ENCODE peak calls at places on chromosomes 7 and 10, in four cellular contexts. Z, X, L and D are unnamed samples.

GRCh38 chr7:380724-381210 is 90.8 kb downstream of the FOXL3 start:
- DNase-seq in Z (no peak), X (peak; percentile 31), L (no peak), D (peak; percentile 12)

GRCh38 chr7:45691155-45691656 is 117.0 kb downstream of the ADCY1 start:
- DNase-seq in Z (no peak), X (no peak), L (no peak), D (no peak)

GRCh38 chr7:130008941-130009847 is 42.0 kb downstream of the ZC3HC1 start:
- DNase-seq in Z (no peak), X (no peak), L (no peak), D (no peak)

GRCh38 chr10:86968271-86968993 is at the start of gene ADIRF:
- DNase-seq in Z (peak; percentile 19), X (peak; percentile 24), L (peak; percentile 14), D (no peak)

GRCh38 chr7:69318794-69319193 is 279.5 kb upstream of the AUTS2 start:
- DNase-seq in Z (no peak), X (no peak), L (no peak), D (no peak)

GRCh38 chr7:80392229-80393169 is 119.4 kb downstream of the GNAT3 start:
- DNase-seq in Z (no peak), X (peak; percentile 8), L (no peak), D (no peak)

GRCh38 chr10:91034494-91035157 is 113.7 kb upstream of the ANKRD1 start:
- DNase-seq in Z (no peak), X (no peak), L (no peak), D (no peak)

GRCh38 chr10:78658645-78659632 is 409.8 kb upstream of the ZMIZ1 start:
- DNase-seq in Z (peak; percentile 26), X (no peak), L (no peak), D (no peak)

GRCh38 chr10:6721480-6721879 is 141.4 kb upstream of the PRKCQ start:
- DNase-seq in Z (no peak), X (no peak), L (no peak), D (no peak)

GRCh38 chr10:83991986-83992753 is 147.1 kb upstream of the GHITM start:
- DNase-seq in Z (peak; percentile 24), X (peak; percentile 34), L (no peak), D (no peak)

GRCh38 chr7:110557-111232 is 81.7 kb upstream of the FAM20C start:
- DNase-seq in Z (no peak), X (no peak), L (no peak), D (no peak)

GRCh38 chr7:137443616-137444015 is 100.1 kb upstream of the PTN start:
- DNase-seq in Z (no peak), X (no peak), L (no peak), D (no peak)

GRCh38 chr7:24139996-24140395 is 144.0 kb upstream of the NPY start:
- DNase-seq in Z (no peak), X (no peak), L (no peak), D (no peak)

GRCh38 chr10:58275908-58276307 is 6.9 kb downstream of the CISD1 start:
- DNase-seq in Z (no peak), X (no peak), L (no peak), D (no peak)

GRCh38 chr7:121562274-121562673 is 166.2 kb upstream of the FAM3C start:
- DNase-seq in Z (no peak), X (no peak), L (no peak), D (no peak)

GRCh38 chr7:125122225-125122624 is 192.6 kb upstream of the POT1 start:
- DNase-seq in Z (no peak), X (no peak), L (no peak), D (no peak)

GRCh38 chr7:95874541-95875265 is 102.3 kb downstream of the DYNC1I1 start:
- DNase-seq in Z (no peak), X (no peak), L (no peak), D (no peak)

GRCh38 chr7:32476816-32477648 is 13.1 kb downstream of the LSM5 start:
- DNase-seq in Z (no peak), X (no peak), L (no peak), D (no peak)

GRCh38 chr7:28433604-28434254 is 21.4 kb downstream of the CREB5 start:
- DNase-seq in Z (no peak), X (no peak), L (no peak), D (no peak)

GRCh38 chr10:132328738-132329137 is 3.3 kb upstream of the LRRC27 start:
- DNase-seq in Z (no peak), X (no peak), L (no peak), D (no peak)

GRCh38 chr10:21385996-21386620 is 139.4 kb downstream of the SKIDA1 start:
- DNase-seq in Z (no peak), X (no peak), L (no peak), D (no peak)
- TF ChIP-seq CTCF in Z (no peak), X (no peak), L (no peak), D (no peak)

GRCh38 chr7:99490878-99491277 is 9.2 kb downstream of the ZNF394 start:
- DNase-seq in Z (no peak), X (no peak), L (no peak), D (no peak)
- TF ChIP-seq CTCF in Z (no peak), X (no peak), L (no peak), D (no peak)

DNA sequence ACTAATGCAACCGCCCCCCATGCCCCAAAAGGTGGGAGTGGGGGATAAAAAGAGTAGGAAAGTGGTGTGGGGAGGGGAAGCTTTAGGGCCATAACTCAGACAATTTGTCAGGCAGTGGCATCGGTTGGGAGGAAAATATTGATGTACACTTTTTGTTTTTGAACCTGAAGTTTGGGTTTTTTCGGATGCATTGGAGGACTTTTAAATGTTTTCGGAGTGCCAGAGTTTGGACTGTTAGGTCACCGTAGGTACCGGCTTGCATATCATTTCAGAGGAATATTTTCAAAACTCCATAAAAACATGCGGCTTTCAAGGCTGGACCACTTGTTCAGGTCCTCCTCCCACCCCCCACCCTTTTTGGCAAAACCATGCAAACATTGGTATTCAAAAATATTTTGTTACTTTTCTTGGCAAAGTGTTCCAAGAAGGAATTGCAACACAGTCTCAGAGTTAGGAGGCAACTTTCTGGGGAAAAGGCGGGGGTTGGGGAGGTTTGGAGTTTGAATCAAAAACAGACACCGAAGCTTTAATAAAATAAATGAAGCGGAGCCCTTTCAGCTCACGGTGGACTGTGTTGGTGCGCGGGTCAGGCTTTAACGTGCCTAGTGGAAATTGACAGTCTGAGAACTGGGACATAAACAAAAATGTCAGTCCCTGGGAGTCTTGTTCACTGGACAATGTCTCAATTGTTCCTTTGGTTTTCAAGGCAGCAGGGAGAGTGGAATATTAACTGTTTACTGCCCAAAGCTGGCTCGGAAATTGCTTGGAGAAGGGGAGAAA is 109.1 kb downstream of the TCF7L2 start:
- DNase-seq in Z (no peak), X (no peak), L (no peak), D (no peak)
- TF ChIP-seq CTCF in Z (no peak), X (no peak), L (no peak), D (no peak)

GRCh38 chr7:98420966-98421612 is 20.2 kb upstream of the BAIAP2L1 start:
- DNase-seq in Z (peak; percentile 79), X (peak; percentile 85), L (peak; percentile 35), D (peak; percentile 21)
- TF ChIP-seq CTCF in Z (peak; percentile 93), X (peak; percentile 95), L (peak; percentile 34), D (peak; percentile 53)

DNA sequence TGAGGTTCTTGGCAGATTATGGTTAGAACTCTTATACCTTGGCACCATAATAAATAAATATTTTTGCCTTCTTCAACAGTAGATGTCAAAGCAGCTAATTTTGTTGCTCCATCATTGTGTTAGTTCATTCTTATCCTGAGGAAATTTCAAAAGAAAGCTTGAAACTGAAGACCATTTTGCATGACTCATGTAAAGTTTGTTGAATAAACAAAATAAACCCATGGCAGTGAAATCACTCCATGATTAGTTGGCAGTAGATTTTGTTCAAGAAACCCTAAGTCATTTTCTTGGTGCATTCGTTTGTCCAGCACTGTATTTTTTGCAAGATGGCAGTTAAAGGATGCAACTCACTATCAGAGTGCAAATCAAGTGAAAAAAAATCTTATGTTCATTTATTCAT is 91.6 kb downstream of the HECW1 start:
- DNase-seq in Z (no peak), X (no peak), L (no peak), D (no peak)
- TF ChIP-seq CTCF in Z (no peak), X (no peak), L (no peak), D (no peak)